ENCODE peak calls at places on chromosomes 13 and 19, in six cellular contexts. Z is WTC11, N is K562, Y is GM12878, W is H1, V is HepG2. P is an unnamed sample.

GRCh38 chr19:58356236-58356970 is 3.1 kb upstream of the A1BG start:
- DNase-seq in Z (peak; percentile 27), N (no peak), Y (no peak), W (no peak), V (no peak), P (peak; percentile 82)

GRCh38 chr13:27970382-27971235 is 1.5 kb upstream of the CDX2 start:
- DNase-seq in Z (no peak), N (no peak), Y (no peak), W (no peak), V (no peak), P (no peak)

GRCh38 chr13:30572859-30573275 is 44.9 kb upstream of the USPL1 start:
- DNase-seq in Z (no peak), N (no peak), Y (peak; percentile 28), W (no peak), V (peak; percentile 12), P (peak; percentile 47)

GRCh38 chr13:83183439-83184149 is 698.7 kb downstream of the SLITRK1 start:
- DNase-seq in Z (no peak), N (no peak), Y (no peak), W (no peak), V (no peak), P (no peak)

GRCh38 chr19:10043286-10043927 is 30.1 kb downstream of the RDH8 start:
- DNase-seq in Z (no peak), N (no peak), Y (no peak), W (no peak), V (no peak), P (peak; percentile 70)

GRCh38 chr19:34282611-34283519 is 28.5 kb downstream of the GARRE1 start:
- DNase-seq in Z (no peak), N (no peak), Y (no peak), W (no peak), V (no peak), P (no peak)

GRCh38 chr13:109918179-109918651 is 131.8 kb upstream of the IRS2 start:
- DNase-seq in Z (no peak), N (no peak), Y (no peak), W (no peak), V (no peak), P (no peak)

GRCh38 chr13:99464441-99464949 is 36.8 kb upstream of the TM9SF2 start:
- DNase-seq in Z (no peak), N (no peak), Y (no peak), W (no peak), V (no peak), P (no peak)

GRCh38 chr19:13705201-13705600 is 59.1 kb upstream of the MRI1 start:
- DNase-seq in Z (no peak), N (no peak), Y (no peak), W (no peak), V (no peak), P (no peak)

GRCh38 chr19:13277104-13277809 is 127.0 kb downstream of the IER2 start:
- DNase-seq in Z (peak; percentile 48), N (peak; percentile 77), Y (peak; percentile 71), W (no peak), V (peak; percentile 66), P (peak; percentile 86)

GRCh38 chr13:44259045-44260042 is 114.3 kb upstream of the SERP2 start:
- DNase-seq in Z (no peak), N (peak; percentile 62), Y (peak; percentile 47), W (no peak), V (no peak), P (no peak)

GRCh38 chr13:42561752-42562467 is 12.0 kb upstream of the TNFSF11 start:
- DNase-seq in Z (no peak), N (no peak), Y (no peak), W (no peak), V (no peak), P (no peak)

GRCh38 chr13:99985886-99986527 is 4.4 kb downstream of the ZIC2 start:
- DNase-seq in Z (no peak), N (no peak), Y (no peak), W (no peak), V (no peak), P (no peak)

GRCh38 chr19:45470147-45471081 is 2.6 kb downstream of the FOSB start:
- DNase-seq in Z (no peak), N (peak; percentile 61), Y (no peak), W (no peak), V (no peak), P (no peak)

GRCh38 chr13:57611956-57612355 is 19.6 kb upstream of the PCDH17 start:
- DNase-seq in Z (no peak), N (no peak), Y (peak; percentile 17), W (no peak), V (no peak), P (no peak)

GRCh38 chr19:38270587-38271167 is 6.3 kb downstream of the SPINT2 start:
- DNase-seq in Z (no peak), N (peak; percentile 74), Y (no peak), W (no peak), V (no peak), P (no peak)

GRCh38 chr13:62706035-62706434 is 1290.4 kb upstream of the PCDH20 start:
- DNase-seq in Z (no peak), N (no peak), Y (no peak), W (no peak), V (no peak), P (no peak)

GRCh38 chr13:20714161-20714560 is 10.7 kb downstream of the IL17D start:
- DNase-seq in Z (no peak), N (no peak), Y (no peak), W (no peak), V (no peak), P (no peak)

GRCh38 chr19:1232652-1233360 is 5.0 kb downstream of the CBARP start:
- DNase-seq in Z (no peak), N (no peak), Y (no peak), W (no peak), V (no peak), P (no peak)

GRCh38 chr19:55158848-55159793 is 1.6 kb upstream of the TNNI3 start:
- DNase-seq in Z (peak; percentile 53), N (peak; percentile 78), Y (no peak), W (no peak), V (no peak), P (no peak)

GRCh38 chr19:44869728-44870470 is 21.2 kb upstream of the TOMM40 start:
- DNase-seq in Z (no peak), N (peak; percentile 7), Y (no peak), W (no peak), V (no peak), P (no peak)

GRCh38 chr13:20711301-20712044 is 8.0 kb downstream of the IL17D start:
- DNase-seq in Z (peak; percentile 75), N (peak; percentile 30), Y (no peak), W (no peak), V (no peak), P (peak; percentile 86)

GRCh38 chr19:50224986-50225747 is 21.7 kb downstream of the MYH14 start:
- DNase-seq in Z (no peak), N (no peak), Y (no peak), W (no peak), V (no peak), P (no peak)

GRCh38 chr19:883661-884211 is 9.3 kb downstream of the MED16 start:
- DNase-seq in Z (no peak), N (no peak), Y (no peak), W (no peak), V (no peak), P (no peak)

GRCh38 chr13:99293178-99293577 is 14.0 kb downstream of the GPR183 start:
- DNase-seq in Z (no peak), N (no peak), Y (no peak), W (no peak), V (no peak), P (no peak)

GRCh38 chr13:105202384-105202783 is 1333.1 kb downstream of the EFNB2 start:
- DNase-seq in Z (no peak), N (no peak), Y (no peak), W (no peak), V (no peak), P (peak; percentile 78)

GRCh38 chr13:109835321-109835720 is 48.9 kb upstream of the IRS2 start:
- DNase-seq in Z (no peak), N (no peak), Y (no peak), W (no peak), V (no peak), P (no peak)

GRCh38 chr19:19185853-19186728 is 5.9 kb downstream of the BORCS8 start:
- DNase-seq in Z (peak; percentile 89), N (peak; percentile 69), Y (no peak), W (peak; percentile 61), V (peak; percentile 68), P (peak; percentile 97)

GRCh38 chr13:63367522-63368198 is 1952.0 kb upstream of the PCDH20 start:
- DNase-seq in Z (no peak), N (no peak), Y (no peak), W (no peak), V (no peak), P (no peak)

GRCh38 chr19:35801828-35802227 is 10.8 kb downstream of the PRODH2 start:
- DNase-seq in Z (no peak), N (no peak), Y (no peak), W (no peak), V (no peak), P (no peak)
- TF ChIP-seq CREB1 in Z (no peak), N (no peak), Y (no peak), W (no peak), V (no peak), P (no peak)

DNA sequence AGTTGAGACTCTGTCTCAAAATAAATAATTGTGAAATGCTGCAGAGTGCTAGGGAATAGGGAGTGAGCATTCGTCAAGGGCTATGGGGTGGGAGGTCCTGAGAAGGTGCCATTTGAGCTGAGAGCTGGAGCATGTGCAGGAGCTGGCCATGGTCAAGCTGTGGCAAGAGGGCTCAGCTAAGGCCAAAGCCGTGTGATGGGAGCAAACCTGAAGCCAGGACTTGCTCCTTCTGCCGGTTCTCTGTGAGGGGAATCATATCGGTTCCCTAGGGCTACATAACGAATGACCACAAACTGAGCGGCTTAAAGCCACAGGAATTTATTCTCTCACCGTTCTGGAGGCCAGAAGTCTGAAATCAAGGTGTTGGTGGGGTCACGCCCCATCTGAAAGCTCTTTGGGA is 2.4 kb downstream of the PGLS start:
- DNase-seq in Z (no peak), N (no peak), Y (no peak), W (no peak), V (no peak), P (no peak)
- TF ChIP-seq CREB1 in Z (no peak), N (no peak), Y (no peak), W (no peak), V (no peak), P (no peak)

GRCh38 chr19:47729799-47730520 is 15.4 kb upstream of the NOP53 start:
- DNase-seq in Z (peak; percentile 95), N (peak; percentile 97), Y (no peak), W (no peak), V (peak; percentile 57), P (peak; percentile 97)
- TF ChIP-seq CREB1 in Z (no peak), N (no peak), Y (no peak), W (no peak), V (no peak), P (no peak)

GRCh38 chr13:85610024-85610423 is 189.2 kb downstream of the SLITRK6 start:
- DNase-seq in Z (no peak), N (no peak), Y (no peak), W (no peak), V (no peak), P (no peak)
- TF ChIP-seq CREB1 in Z (no peak), N (no peak), Y (no peak), W (no peak), V (no peak), P (no peak)

GRCh38 chr13:35684432-35684831 is 207.9 kb upstream of the MAB21L1 start:
- DNase-seq in Z (no peak), N (no peak), Y (no peak), W (no peak), V (no peak), P (no peak)
- TF ChIP-seq CREB1 in Z (no peak), N (no peak), Y (no peak), W (no peak), V (no peak), P (no peak)

P was measured in GM23338.